ENCODE peak calls at places on chromosomes 13 and 19, in ten cellular contexts. K is BJ, V is ovary, O is gastrocnemius medialis, I is AG10803, G is uterus, C is left ventricle myocardium inferior, S is AG09319, B is fibroblast of mammary gland, F is colonic mucosa. H is an unnamed sample.

GRCh38 chr13:30147380-30147779 is 160.0 kb downstream of the KATNAL1 start:
- DNase-seq in K (no peak), V (no peak), O (no peak), I (no peak), G (no peak), C (no peak), S (no peak), B (no peak), F (no peak), H (no peak)

GRCh38 chr13:92122454-92122853 is 724.0 kb downstream of the GPC5 start:
- DNase-seq in K (no peak), V (no peak), O (no peak), I (no peak), G (no peak), C (no peak), S (no peak), B (peak), F (no peak), H (no peak)

GRCh38 chr13:111178417-111178816 is 63.3 kb downstream of the ARHGEF7 start:
- DNase-seq in K (no peak), V (no peak), O (no peak), I (no peak), G (no peak), C (no peak), S (no peak), B (no peak), F (no peak), H (peak)

GRCh38 chr13:33524086-33524485 is 238.5 kb upstream of the STARD13 start:
- DNase-seq in K (peak), V (no peak), O (no peak), I (peak), G (no peak), C (no peak), S (peak), B (peak), F (no peak), H (no peak)

GRCh38 chr13:23984541-23984940 is 87.2 kb upstream of the C1QTNF9B start:
- DNase-seq in K (no peak), V (no peak), O (no peak), I (no peak), G (peak), C (no peak), S (no peak), B (no peak), F (no peak), H (no peak)

GRCh38 chr13:102220681-102221228 is 181.1 kb downstream of the FGF14 start:
- DNase-seq in K (no peak), V (no peak), O (no peak), I (no peak), G (no peak), C (no peak), S (no peak), B (no peak), F (no peak), H (no peak)

GRCh38 chr13:42574435-42575311 is 721 bp downstream of the TNFSF11 start:
- DNase-seq in K (no peak), V (no peak), O (no peak), I (no peak), G (no peak), C (no peak), S (no peak), B (no peak), F (no peak), H (no peak)

GRCh38 chr19:10271543-10272086 is 695 bp downstream of the ICAM1 start:
- DNase-seq in K (no peak), V (no peak), O (no peak), I (no peak), G (no peak), C (no peak), S (no peak), B (no peak), F (peak), H (no peak)

GRCh38 chr19:13764821-13765394 is 586 bp downstream of the MRI1 start:
- DNase-seq in K (no peak), V (no peak), O (no peak), I (no peak), G (no peak), C (peak), S (no peak), B (no peak), F (no peak), H (peak)

GRCh38 chr19:43501661-43502418 is 2.7 kb downstream of the PHLDB3 start:
- DNase-seq in K (no peak), V (peak), O (no peak), I (no peak), G (peak), C (no peak), S (no peak), B (no peak), F (no peak), H (peak)

GRCh38 chr13:99969368-99969933 is 2.1 kb downstream of the ZIC5 start:
- DNase-seq in K (no peak), V (no peak), O (no peak), I (no peak), G (no peak), C (no peak), S (no peak), B (no peak), F (peak), H (no peak)
- TF ChIP-seq CTCF in K (no peak), V (no peak), O (no peak), I (no peak), G (no peak), C (no peak), S (no peak), B (no peak), F (no peak), H (no peak)

GRCh38 chr19:58400916-58401824 is 5.7 kb downstream of the RNF225 start:
- DNase-seq in K (peak), V (peak), O (peak), I (peak), G (peak), C (peak), S (peak), B (peak), F (peak), H (peak)
- TF ChIP-seq CTCF in K (peak), V (no peak), O (no peak), I (no peak), G (no peak), C (peak), S (no peak), B (no peak), F (no peak), H (no peak)

GRCh38 chr19:15782211-15782610 is 5.2 kb upstream of the OR10H5 start:
- DNase-seq in K (no peak), V (no peak), O (no peak), I (no peak), G (no peak), C (no peak), S (no peak), B (no peak), F (no peak), H (no peak)

GRCh38 chr19:15781659-15782058 is 5.8 kb upstream of the OR10H5 start:
- DNase-seq in K (no peak), V (no peak), O (no peak), I (no peak), G (no peak), C (no peak), S (no peak), B (no peak), F (no peak), H (no peak)

GRCh38 chr19:15776991-15777787 is 10.3 kb upstream of the OR10H5 start:
- DNase-seq in K (no peak), V (no peak), O (no peak), I (no peak), G (no peak), C (no peak), S (no peak), B (no peak), F (no peak), H (no peak)

GRCh38 chr19:15780595-15781418 is 6.7 kb upstream of the OR10H5 start:
- DNase-seq in K (no peak), V (peak), O (no peak), I (no peak), G (peak), C (no peak), S (no peak), B (no peak), F (peak), H (no peak)

DNA sequence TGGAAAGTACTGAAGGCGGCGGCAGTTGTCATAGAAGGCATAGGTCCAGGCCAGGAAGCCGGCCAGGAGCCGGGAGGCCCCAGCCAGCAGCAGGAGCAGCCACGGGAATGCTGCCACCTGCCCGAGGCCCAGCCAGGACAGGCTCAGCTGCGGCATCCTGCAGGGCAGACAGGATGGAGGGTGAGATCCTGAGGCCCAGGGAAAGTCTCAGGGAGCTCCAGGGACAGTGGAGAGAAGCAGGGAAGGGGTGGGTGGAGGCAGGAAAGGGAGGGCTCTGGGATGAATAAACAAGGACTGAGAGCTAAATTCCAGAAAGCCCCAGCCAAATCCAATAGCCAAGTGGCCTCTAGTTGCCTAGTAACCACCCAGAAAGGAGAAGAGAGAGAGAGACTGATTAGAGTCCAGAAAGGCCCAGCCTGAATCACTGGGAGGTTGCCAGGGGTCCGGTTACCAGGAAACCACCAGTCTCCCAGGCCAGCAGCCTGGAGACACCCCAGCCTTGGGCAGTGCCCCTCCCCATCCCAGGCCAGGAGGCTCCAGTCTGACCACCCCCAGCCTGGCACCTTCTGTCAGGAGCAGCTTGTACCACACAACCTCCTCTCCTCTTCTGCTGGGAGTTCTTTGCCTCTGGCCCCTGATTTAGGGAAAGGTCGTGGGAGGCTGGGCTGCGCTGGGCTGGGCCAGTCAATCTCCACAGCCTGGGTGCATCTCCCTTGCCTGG is 7.5 kb upstream of the OR10H5 start:
- DNase-seq in K (no peak), V (peak), O (no peak), I (peak), G (peak), C (peak), S (no peak), B (peak), F (peak), H (no peak)
- TF ChIP-seq CTCF in K (no peak), V (no peak), O (no peak), I (no peak), G (no peak), C (peak), S (no peak), B (no peak), F (no peak), H (no peak)

DNA sequence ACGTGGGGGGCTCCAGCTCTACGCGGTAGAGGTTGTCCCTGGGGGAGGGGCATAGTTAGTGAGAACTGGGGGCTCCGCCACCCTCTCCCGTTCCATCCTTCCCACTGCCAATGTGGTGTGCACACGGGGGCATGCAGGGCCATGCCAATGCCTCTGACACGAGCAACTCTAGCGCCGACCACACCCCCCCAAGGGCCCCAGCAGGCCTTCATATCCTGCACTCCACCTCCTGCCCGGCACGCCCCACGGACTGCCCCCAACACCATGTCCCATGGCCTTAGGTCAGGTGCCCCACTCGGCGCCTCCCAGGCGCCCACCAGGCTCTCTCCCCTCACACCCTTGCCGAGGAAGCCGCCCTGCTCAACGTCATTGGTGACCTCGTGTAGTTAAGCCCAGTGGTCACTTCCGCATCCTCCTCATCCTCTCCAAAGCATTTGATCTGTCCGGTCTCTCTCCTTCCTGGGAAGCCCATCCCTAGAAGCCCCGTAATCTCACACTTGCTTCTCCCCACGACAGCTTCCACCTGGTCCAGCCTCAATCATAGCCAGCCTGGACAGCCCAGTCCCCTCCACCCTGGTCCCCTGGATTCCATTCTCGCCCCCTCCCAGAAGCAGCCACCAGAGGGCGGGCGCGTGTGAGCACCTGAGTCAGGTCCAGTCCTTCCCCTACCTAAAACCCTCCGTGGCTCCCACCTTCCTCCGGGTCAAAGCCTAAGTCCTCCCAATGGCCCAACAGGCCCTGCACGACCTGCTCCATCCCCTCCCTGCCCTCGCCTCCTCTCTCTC is 2.1 kb downstream of the SEMA6B start:
- DNase-seq in K (no peak), V (no peak), O (no peak), I (no peak), G (no peak), C (no peak), S (no peak), B (no peak), F (no peak), H (no peak)
- TF ChIP-seq CTCF in K (peak), V (no peak), O (no peak), I (no peak), G (no peak), C (no peak), S (no peak), B (no peak), F (no peak), H (no peak)

DNA sequence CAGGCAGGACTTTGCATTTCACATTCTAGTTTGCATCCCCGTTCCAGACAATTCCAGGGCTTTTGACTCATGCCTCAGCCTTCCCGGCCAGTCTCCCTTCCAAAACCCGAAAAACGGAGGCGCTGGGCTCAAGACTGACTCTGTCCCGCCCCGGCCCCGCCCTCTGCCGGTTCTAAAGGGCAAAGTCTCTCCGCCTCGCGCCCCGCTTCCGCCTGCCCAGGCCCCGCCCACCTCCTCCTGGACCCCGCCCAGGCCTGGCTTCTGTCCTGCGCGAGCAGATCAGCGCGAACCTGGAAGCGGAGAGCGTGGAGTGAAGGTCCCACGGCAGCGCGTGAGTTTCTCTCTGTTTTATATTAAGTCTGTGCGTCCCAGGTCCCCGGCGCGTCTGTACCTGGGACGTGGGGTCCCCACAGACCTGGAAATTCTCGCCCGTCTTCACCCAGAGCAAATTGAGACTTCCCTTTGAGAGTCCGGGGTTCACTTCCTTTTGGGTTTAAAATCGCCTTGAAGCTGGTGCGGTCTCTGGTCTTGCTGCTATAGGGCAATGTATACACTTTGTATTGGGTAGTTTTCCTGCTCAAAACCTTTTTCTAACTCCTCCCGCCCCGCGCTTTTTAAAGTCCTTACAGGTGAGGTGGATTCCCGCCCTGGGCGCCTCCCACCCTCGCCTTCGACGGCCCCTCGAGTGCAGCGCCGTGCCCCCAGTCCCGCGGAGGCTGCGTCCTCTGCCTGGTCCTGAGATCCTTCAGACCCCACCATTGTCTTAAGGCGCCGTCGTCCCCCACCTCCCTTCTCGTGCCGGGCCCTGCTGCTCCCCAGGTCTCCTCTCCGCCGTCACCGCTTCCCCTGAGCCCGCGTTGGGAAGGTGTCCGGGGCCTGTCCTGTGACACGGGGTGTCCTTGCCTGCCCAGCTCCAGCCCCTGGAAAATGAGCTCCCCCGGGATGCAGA is 31.2 kb downstream of the ZNF701 start:
- DNase-seq in K (peak), V (peak), O (peak), I (peak), G (peak), C (peak), S (peak), B (peak), F (peak), H (peak)
- TF ChIP-seq CTCF in K (peak), V (no peak), O (peak), I (peak), G (peak), C (peak), S (peak), B (peak), F (no peak), H (peak)

DNA sequence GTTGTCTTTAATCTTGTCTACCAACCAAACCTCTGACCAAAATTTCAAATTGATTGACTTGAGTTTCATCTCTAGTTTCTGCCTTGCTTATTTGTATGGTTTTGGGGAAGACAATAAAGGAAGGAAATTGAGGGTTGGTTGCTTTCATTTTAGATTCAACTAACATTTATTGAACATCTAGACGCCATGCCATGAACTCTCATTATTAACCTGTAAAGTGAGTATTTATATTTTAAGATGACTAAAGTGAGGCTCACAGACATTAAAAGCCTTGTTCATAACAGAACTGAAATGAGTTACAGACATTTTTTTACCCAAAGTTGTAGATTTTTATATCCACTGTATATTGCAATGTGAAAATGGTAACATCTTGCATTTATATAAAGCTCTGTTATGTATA is 239.3 kb downstream of the LMO7 start:
- DNase-seq in K (no peak), V (no peak), O (no peak), I (no peak), G (no peak), C (no peak), S (no peak), B (no peak), F (no peak), H (no peak)
- TF ChIP-seq CTCF in K (no peak), V (no peak), O (no peak), I (no peak), G (no peak), C (no peak), S (no peak), B (no peak), F (no peak), H (no peak)

H was measured in glutamatergic neuron.